ENCODE peak calls at places on chromosome 11, in four cellular contexts. One of them, this sample, is unnamed.

GRCh38 chr11:2693851-2694261 is 5.9 kb downstream of the KCNQ1OT1 start:
- DNase-seq in PC-9: no peak
- DNase-seq in A549: no peak
- DNase-seq in sigmoid colon: peak; percentile 38
- DNase-seq in this sample: no peak

GRCh38 chr11:118048472-118049370 is 28.2 kb upstream of the TMPRSS4 start:
- DNase-seq in PC-9: peak; percentile 47
- DNase-seq in A549: no peak
- DNase-seq in sigmoid colon: no peak
- DNase-seq in this sample: no peak

GRCh38 chr11:107496011-107496410 is 38.4 kb upstream of the CWF19L2 start:
- DNase-seq in PC-9: no peak
- DNase-seq in A549: no peak
- DNase-seq in sigmoid colon: no peak
- DNase-seq in this sample: no peak

GRCh38 chr11:76918941-76919386 is 58.2 kb downstream of the ACER3 start:
- DNase-seq in PC-9: peak; percentile 59
- DNase-seq in A549: peak; percentile 21
- DNase-seq in sigmoid colon: no peak
- DNase-seq in this sample: no peak

GRCh38 chr11:28559497-28559896 is 451.3 kb downstream of the METTL15 start:
- DNase-seq in PC-9: no peak
- DNase-seq in A549: no peak
- DNase-seq in sigmoid colon: no peak
- DNase-seq in this sample: no peak

GRCh38 chr11:57150454-57150917 is 31.3 kb upstream of the LRRC55 start:
- DNase-seq in PC-9: no peak
- DNase-seq in A549: no peak
- DNase-seq in sigmoid colon: no peak
- DNase-seq in this sample: no peak

GRCh38 chr11:126422446-126422845 is 67.0 kb downstream of the ST3GAL4 start:
- DNase-seq in PC-9: no peak
- DNase-seq in A549: no peak
- DNase-seq in sigmoid colon: no peak
- DNase-seq in this sample: no peak

GRCh38 chr11:36684840-36685800 is 87.1 kb upstream of the RAG2 start:
- DNase-seq in PC-9: no peak
- DNase-seq in A549: no peak
- DNase-seq in sigmoid colon: no peak
- DNase-seq in this sample: no peak

GRCh38 chr11:37108436-37109204 is 510.6 kb upstream of the RAG2 start:
- DNase-seq in PC-9: no peak
- DNase-seq in A549: no peak
- DNase-seq in sigmoid colon: no peak
- DNase-seq in this sample: no peak

GRCh38 chr11:45794169-45794568 is 10.8 kb upstream of the SLC35C1 start:
- DNase-seq in PC-9: no peak
- DNase-seq in A549: no peak
- DNase-seq in sigmoid colon: peak; percentile 17
- DNase-seq in this sample: no peak

GRCh38 chr11:45543808-45544422 is 121.5 kb downstream of the CHST1 start:
- DNase-seq in PC-9: no peak
- DNase-seq in A549: no peak
- DNase-seq in sigmoid colon: no peak
- DNase-seq in this sample: no peak

GRCh38 chr11:17478064-17478463 is 1.4 kb upstream of the ABCC8 start:
- DNase-seq in PC-9: no peak
- DNase-seq in A549: no peak
- DNase-seq in sigmoid colon: no peak
- DNase-seq in this sample: no peak

GRCh38 chr11:113249491-113249763 is 65.0 kb upstream of the TTC12 start:
- DNase-seq in PC-9: no peak
- DNase-seq in A549: no peak
- DNase-seq in sigmoid colon: no peak
- DNase-seq in this sample: no peak

GRCh38 chr11:35038211-35038930 is 100.6 kb upstream of the CD44 start:
- DNase-seq in PC-9: no peak
- DNase-seq in A549: no peak
- DNase-seq in sigmoid colon: no peak
- DNase-seq in this sample: no peak

GRCh38 chr11:12129227-12129626 is 18.8 kb downstream of the MICAL2 start:
- DNase-seq in PC-9: no peak
- DNase-seq in A549: no peak
- DNase-seq in sigmoid colon: no peak
- DNase-seq in this sample: no peak

GRCh38 chr11:60939828-60940227 is 12.1 kb downstream of the SLC15A3 start:
- DNase-seq in PC-9: peak; percentile 21
- DNase-seq in A549: no peak
- DNase-seq in sigmoid colon: no peak
- DNase-seq in this sample: no peak

GRCh38 chr11:117816846-117817212 is 7.7 kb downstream of the FXYD2 start:
- DNase-seq in PC-9: no peak
- DNase-seq in A549: no peak
- DNase-seq in sigmoid colon: no peak
- DNase-seq in this sample: no peak

GRCh38 chr11:85737738-85738137 is 51.7 kb upstream of the CCDC89 start:
- DNase-seq in PC-9: peak; percentile 90
- DNase-seq in A549: no peak
- DNase-seq in sigmoid colon: no peak
- DNase-seq in this sample: no peak

GRCh38 chr11:116300252-116300651 is 472.5 kb downstream of the BUD13 start:
- DNase-seq in PC-9: no peak
- DNase-seq in A549: no peak
- DNase-seq in sigmoid colon: no peak
- DNase-seq in this sample: no peak

GRCh38 chr11:86678296-86678695 is 5.9 kb upstream of the ME3 start:
- DNase-seq in PC-9: no peak
- DNase-seq in A549: no peak
- DNase-seq in sigmoid colon: no peak
- DNase-seq in this sample: no peak

GRCh38 chr11:90237004-90237403 is 14.2 kb upstream of the CHORDC1 start:
- DNase-seq in PC-9: no peak
- DNase-seq in A549: no peak
- DNase-seq in sigmoid colon: no peak
- DNase-seq in this sample: no peak

GRCh38 chr11:35087648-35088047 is 51.3 kb upstream of the CD44 start:
- DNase-seq in PC-9: no peak
- DNase-seq in A549: no peak
- DNase-seq in sigmoid colon: no peak
- DNase-seq in this sample: no peak

GRCh38 chr11:120137187-120137610 is 714 bp downstream of the TRIM29 start:
- DNase-seq in PC-9: no peak
- DNase-seq in A549: no peak
- DNase-seq in sigmoid colon: peak; percentile 56
- DNase-seq in this sample: no peak

GRCh38 chr11:100791103-100791502 is 104.0 kb downstream of the ARHGAP42 start:
- DNase-seq in PC-9: no peak
- DNase-seq in A549: no peak
- DNase-seq in sigmoid colon: no peak
- DNase-seq in this sample: no peak

GRCh38 chr11:100788561-100788960 is 101.5 kb downstream of the ARHGAP42 start:
- DNase-seq in PC-9: no peak
- DNase-seq in A549: no peak
- DNase-seq in sigmoid colon: no peak
- DNase-seq in this sample: no peak

GRCh38 chr11:100789500-100789899 is 102.4 kb downstream of the ARHGAP42 start:
- DNase-seq in PC-9: no peak
- DNase-seq in A549: no peak
- DNase-seq in sigmoid colon: peak; percentile 65
- DNase-seq in this sample: no peak

GRCh38 chr11:100791873-100792272 is 104.8 kb downstream of the ARHGAP42 start:
- DNase-seq in PC-9: no peak
- DNase-seq in A549: no peak
- DNase-seq in sigmoid colon: no peak
- DNase-seq in this sample: no peak

GRCh38 chr11:100790073-100790472 is 103.0 kb downstream of the ARHGAP42 start:
- DNase-seq in PC-9: no peak
- DNase-seq in A549: no peak
- DNase-seq in sigmoid colon: no peak
- DNase-seq in this sample: no peak
- H3K4me1 ChIP-seq in PC-9: peaks cover 9% of the 10 kb centered on the region
- H3K4me1 ChIP-seq in A549: peaks cover 45% of the 10 kb centered on the region
- H3K4me1 ChIP-seq in sigmoid colon: no peaks in the 10 kb centered on the region
- H3K4me1 ChIP-seq in this sample: peaks cover 7% of the 10 kb centered on the region

GRCh38 chr11:111559791-111560190 is 19.3 kb downstream of the LAYN start:
- DNase-seq in PC-9: no peak
- DNase-seq in A549: no peak
- DNase-seq in sigmoid colon: no peak
- DNase-seq in this sample: no peak
- H3K4me1 ChIP-seq in PC-9: peaks cover 38% of the 10 kb centered on the region
- H3K4me1 ChIP-seq in A549: peaks cover 40% of the 10 kb centered on the region
- H3K4me1 ChIP-seq in sigmoid colon: no peaks in the 10 kb centered on the region
- H3K4me1 ChIP-seq in this sample: peaks cover 14% of the 10 kb centered on the region

GRCh38 chr11:121466063-121466794 is 13.5 kb upstream of the SORL1-AS1 start:
- DNase-seq in PC-9: peak; percentile 98
- DNase-seq in A549: peak; percentile 86
- DNase-seq in sigmoid colon: peak; percentile 97
- DNase-seq in this sample: peak; percentile 95
- H3K4me1 ChIP-seq in PC-9: peaks cover 75% of the 10 kb centered on the region
- H3K4me1 ChIP-seq in A549: peaks cover 39% of the 10 kb centered on the region
- H3K4me1 ChIP-seq in sigmoid colon: no peaks in the 10 kb centered on the region
- H3K4me1 ChIP-seq in this sample: peaks cover 78% of the 10 kb centered on the region

GRCh38 chr11:94769897-94770296 is 1.7 kb downstream of the AMOTL1 start:
- DNase-seq in PC-9: no peak
- DNase-seq in A549: no peak
- DNase-seq in sigmoid colon: no peak
- DNase-seq in this sample: no peak

GRCh38 chr11:94771390-94771789 is 3.2 kb downstream of the AMOTL1 start:
- DNase-seq in PC-9: peak; percentile 92
- DNase-seq in A549: no peak
- DNase-seq in sigmoid colon: peak; percentile 73
- DNase-seq in this sample: no peak

GRCh38 chr11:94773842-94774241 is 5.7 kb downstream of the AMOTL1 start:
- DNase-seq in PC-9: no peak
- DNase-seq in A549: no peak
- DNase-seq in sigmoid colon: no peak
- DNase-seq in this sample: no peak

GRCh38 chr11:94770563-94771120 is 2.5 kb downstream of the AMOTL1 start:
- DNase-seq in PC-9: no peak
- DNase-seq in A549: no peak
- DNase-seq in sigmoid colon: no peak
- DNase-seq in this sample: no peak

DNA sequence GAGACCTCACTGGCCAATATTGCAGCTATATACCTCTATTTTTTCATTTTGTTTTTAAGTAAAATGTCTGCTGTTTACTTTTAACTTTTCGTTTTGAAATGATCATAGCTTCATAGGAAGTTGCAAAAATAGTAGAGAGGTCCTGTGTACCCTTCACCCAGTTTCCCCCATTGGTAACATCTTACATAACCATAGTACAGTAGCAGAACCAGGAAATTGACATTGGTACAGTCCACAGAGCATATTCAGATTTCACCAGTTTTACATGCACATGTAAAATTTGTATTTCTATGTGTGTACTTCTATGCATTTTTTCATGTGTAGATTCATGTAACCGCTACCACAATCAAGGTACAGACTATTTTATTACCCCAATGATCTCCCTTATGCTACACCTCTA is 3.8 kb downstream of the AMOTL1 start:
- DNase-seq in PC-9: no peak
- DNase-seq in A549: no peak
- DNase-seq in sigmoid colon: no peak
- DNase-seq in this sample: no peak
- H3K4me1 ChIP-seq in PC-9: peaks cover 79% of the 10 kb centered on the region
- H3K4me1 ChIP-seq in A549: peaks cover 31% of the 10 kb centered on the region
- H3K4me1 ChIP-seq in sigmoid colon: no peaks in the 10 kb centered on the region
- H3K4me1 ChIP-seq in this sample: peaks cover 61% of the 10 kb centered on the region

GRCh38 chr11:103433976-103434375 is 324.8 kb downstream of the DYNC2H1 start:
- DNase-seq in PC-9: no peak
- DNase-seq in A549: no peak
- DNase-seq in sigmoid colon: no peak
- DNase-seq in this sample: no peak

GRCh38 chr11:103436131-103436770 is 327.0 kb downstream of the DYNC2H1 start:
- DNase-seq in PC-9: no peak
- DNase-seq in A549: no peak
- DNase-seq in sigmoid colon: no peak
- DNase-seq in this sample: no peak

GRCh38 chr11:103433380-103433779 is 324.2 kb downstream of the DYNC2H1 start:
- DNase-seq in PC-9: peak; percentile 69
- DNase-seq in A549: no peak
- DNase-seq in sigmoid colon: no peak
- DNase-seq in this sample: no peak
- H3K4me1 ChIP-seq in PC-9: peaks cover 4% of the 10 kb centered on the region
- H3K4me1 ChIP-seq in A549: peaks cover 11% of the 10 kb centered on the region
- H3K4me1 ChIP-seq in sigmoid colon: no peaks in the 10 kb centered on the region
- H3K4me1 ChIP-seq in this sample: no peaks in the 10 kb centered on the region